ENCODE peak calls at places on chromosomes 3 and 15, in nine cellular contexts. P, N, Y, U, R, Q, S, I and T are unnamed samples.

GRCh38 chr3:154765241-154765640 is 314.9 kb upstream of the MME start:
- DNase-seq in P (no peak), R (no peak), Y (no peak), S (no peak), Q (no peak), N (no peak), U (no peak), I (no peak), T (no peak)

GRCh38 chr3:56357266-56357665 is 111.0 kb downstream of the ERC2 start:
- DNase-seq in I (peak; percentile 34), Y (no peak), U (no peak), R (no peak), P (peak; percentile 12), N (no peak), Q (no peak), S (no peak), T (no peak)

GRCh38 chr3:165502707-165503106 is 306.5 kb upstream of the SLITRK3 start:
- DNase-seq in P (no peak), S (no peak), I (no peak), Y (no peak), Q (no peak), U (no peak), R (no peak), N (no peak), T (no peak)

GRCh38 chr3:166582231-166582630 is 745.0 kb upstream of the BCHE start:
- DNase-seq in Q (no peak), N (no peak), U (no peak), Y (no peak), R (no peak), P (peak; percentile 39), S (no peak), I (peak; percentile 13), T (no peak)

GRCh38 chr3:127900536-127900935 is 14.5 kb upstream of the KBTBD12 start:
- DNase-seq in S (no peak), Y (no peak), N (no peak), U (no peak), R (no peak), P (no peak), Q (no peak), I (no peak), T (no peak)

GRCh38 chr3:186514296-186515002 is 29.7 kb downstream of the CRYGS start:
- DNase-seq in I (peak; percentile 44), R (no peak), U (no peak), S (no peak), P (peak; percentile 36), N (no peak), Q (no peak), Y (no peak), T (no peak)

GRCh38 chr3:21989643-21990042 is 238.6 kb upstream of the ZNF385D start:
- DNase-seq in I (no peak), Q (no peak), P (no peak), N (no peak), R (no peak), U (no peak), Y (no peak), S (no peak), T (no peak)

GRCh38 chr3:123159926-123160635 is 41.7 kb upstream of the SEC22A start:
- DNase-seq in S (no peak), R (peak; percentile 72), U (no peak), I (no peak), Y (no peak), N (no peak), Q (peak; percentile 60), P (peak; percentile 42), T (no peak)

GRCh38 chr3:123068227-123069020 is 1.6 kb downstream of the PDIA5 start:
- DNase-seq in P (peak; percentile 77), Y (no peak), N (no peak), I (no peak), S (no peak), Q (no peak), R (no peak), U (no peak), T (no peak)

GRCh38 chr15:101528917-101529299 is 39.4 kb upstream of the PCSK6 start:
- DNase-seq in Y (no peak), R (no peak), I (no peak), U (no peak), S (no peak), P (no peak), Q (peak; percentile 91), N (no peak), T (peak; percentile 34)

GRCh38 chr3:129442486-129442885 is 2.5 kb downstream of the IFT122 start:
- DNase-seq in Y (no peak), N (no peak), R (no peak), P (no peak), I (no peak), Q (no peak), S (no peak), U (no peak), T (no peak)